ENCODE peak calls at places on chromosomes 5 and 9, in six cellular contexts. One of them, this sample, is unnamed.

GRCh38 chr9:74867483-74867882 is 20.2 kb downstream of the TRPM6 start:
- DNase-seq in body of pancreas: no peak
- DNase-seq in suprapubic skin: no peak
- DNase-seq in effector memory CD8-positive, alpha-beta T cell: no peak
- DNase-seq in NCI-H510A: no peak
- DNase-seq in activated CD4-positive, alpha-beta T cell treated with anti-CD3 and anti-CD28 coated beads, Interleukin-2, amount 50 U/mL, for 1 hour: no peak
- DNase-seq in this sample: no peak

GRCh38 chr5:64690104-64690416 is 243 bp upstream of the SHISAL2B start:
- DNase-seq in body of pancreas: no peak
- DNase-seq in suprapubic skin: no peak
- DNase-seq in effector memory CD8-positive, alpha-beta T cell: no peak
- DNase-seq in NCI-H510A: no peak
- DNase-seq in activated CD4-positive, alpha-beta T cell treated with anti-CD3 and anti-CD28 coated beads, Interleukin-2, amount 50 U/mL, for 1 hour: no peak
- DNase-seq in this sample: no peak

GRCh38 chr9:73426226-73426625 is 274.6 kb downstream of the ANXA1 start:
- DNase-seq in body of pancreas: no peak
- DNase-seq in suprapubic skin: no peak
- DNase-seq in effector memory CD8-positive, alpha-beta T cell: no peak
- DNase-seq in NCI-H510A: no peak
- DNase-seq in activated CD4-positive, alpha-beta T cell treated with anti-CD3 and anti-CD28 coated beads, Interleukin-2, amount 50 U/mL, for 1 hour: no peak
- DNase-seq in this sample: no peak

GRCh38 chr5:157740211-157740610 is 3.3 kb upstream of the LSM11 start:
- DNase-seq in body of pancreas: no peak
- DNase-seq in suprapubic skin: no peak
- DNase-seq in effector memory CD8-positive, alpha-beta T cell: no peak
- DNase-seq in NCI-H510A: no peak
- DNase-seq in activated CD4-positive, alpha-beta T cell treated with anti-CD3 and anti-CD28 coated beads, Interleukin-2, amount 50 U/mL, for 1 hour: no peak
- DNase-seq in this sample: peak; percentile 44

GRCh38 chr9:15578719-15579118 is 25.9 kb downstream of the CCDC171 start:
- DNase-seq in body of pancreas: no peak
- DNase-seq in suprapubic skin: no peak
- DNase-seq in effector memory CD8-positive, alpha-beta T cell: no peak
- DNase-seq in NCI-H510A: no peak
- DNase-seq in activated CD4-positive, alpha-beta T cell treated with anti-CD3 and anti-CD28 coated beads, Interleukin-2, amount 50 U/mL, for 1 hour: no peak
- DNase-seq in this sample: no peak

GRCh38 chr9:95048225-95049087 is 269.1 kb downstream of the FANCC start:
- DNase-seq in body of pancreas: peak; percentile 87
- DNase-seq in suprapubic skin: no peak
- DNase-seq in effector memory CD8-positive, alpha-beta T cell: peak; percentile 9
- DNase-seq in NCI-H510A: no peak
- DNase-seq in activated CD4-positive, alpha-beta T cell treated with anti-CD3 and anti-CD28 coated beads, Interleukin-2, amount 50 U/mL, for 1 hour: peak; percentile 46
- DNase-seq in this sample: peak; percentile 91

GRCh38 chr5:140855772-140856674 is at the start of gene PCDHA10:
- DNase-seq in body of pancreas: peak; percentile 44
- DNase-seq in suprapubic skin: no peak
- DNase-seq in effector memory CD8-positive, alpha-beta T cell: no peak
- DNase-seq in NCI-H510A: no peak
- DNase-seq in activated CD4-positive, alpha-beta T cell treated with anti-CD3 and anti-CD28 coated beads, Interleukin-2, amount 50 U/mL, for 1 hour: no peak
- DNase-seq in this sample: no peak

GRCh38 chr9:18479405-18479804 is 5.5 kb downstream of the ADAMTSL1 start:
- DNase-seq in body of pancreas: no peak
- DNase-seq in suprapubic skin: no peak
- DNase-seq in effector memory CD8-positive, alpha-beta T cell: no peak
- DNase-seq in NCI-H510A: no peak
- DNase-seq in activated CD4-positive, alpha-beta T cell treated with anti-CD3 and anti-CD28 coated beads, Interleukin-2, amount 50 U/mL, for 1 hour: no peak
- DNase-seq in this sample: no peak

GRCh38 chr5:29822499-29822898 is 1371.0 kb upstream of the CDH6 start:
- DNase-seq in body of pancreas: no peak
- DNase-seq in suprapubic skin: no peak
- DNase-seq in effector memory CD8-positive, alpha-beta T cell: no peak
- DNase-seq in NCI-H510A: no peak
- DNase-seq in activated CD4-positive, alpha-beta T cell treated with anti-CD3 and anti-CD28 coated beads, Interleukin-2, amount 50 U/mL, for 1 hour: no peak
- DNase-seq in this sample: no peak

GRCh38 chr5:57551974-57552537 is 69.4 kb upstream of the ACTBL2 start:
- DNase-seq in body of pancreas: no peak
- DNase-seq in suprapubic skin: no peak
- DNase-seq in effector memory CD8-positive, alpha-beta T cell: no peak
- DNase-seq in NCI-H510A: no peak
- DNase-seq in activated CD4-positive, alpha-beta T cell treated with anti-CD3 and anti-CD28 coated beads, Interleukin-2, amount 50 U/mL, for 1 hour: no peak
- DNase-seq in this sample: no peak

GRCh38 chr5:138275379-138275782 is 960 bp upstream of the GFRA3 start:
- DNase-seq in body of pancreas: peak; percentile 20
- DNase-seq in suprapubic skin: no peak
- DNase-seq in effector memory CD8-positive, alpha-beta T cell: no peak
- DNase-seq in NCI-H510A: no peak
- DNase-seq in activated CD4-positive, alpha-beta T cell treated with anti-CD3 and anti-CD28 coated beads, Interleukin-2, amount 50 U/mL, for 1 hour: no peak
- DNase-seq in this sample: no peak

GRCh38 chr9:12718482-12719026 is 25.4 kb downstream of the TYRP1 start:
- DNase-seq in body of pancreas: no peak
- DNase-seq in suprapubic skin: no peak
- DNase-seq in effector memory CD8-positive, alpha-beta T cell: no peak
- DNase-seq in NCI-H510A: no peak
- DNase-seq in activated CD4-positive, alpha-beta T cell treated with anti-CD3 and anti-CD28 coated beads, Interleukin-2, amount 50 U/mL, for 1 hour: no peak
- DNase-seq in this sample: no peak

GRCh38 chr5:171975262-171975876 is 31.1 kb downstream of the FBXW11 start:
- DNase-seq in body of pancreas: peak; percentile 13
- DNase-seq in suprapubic skin: no peak
- DNase-seq in effector memory CD8-positive, alpha-beta T cell: no peak
- DNase-seq in NCI-H510A: no peak
- DNase-seq in activated CD4-positive, alpha-beta T cell treated with anti-CD3 and anti-CD28 coated beads, Interleukin-2, amount 50 U/mL, for 1 hour: no peak
- DNase-seq in this sample: no peak